ENCODE peak calls at places on chromosomes 16 and 17, in eight cellular contexts. One of them, this sample, is unnamed.

GRCh38 chr16:29974291-29975133 is 844 bp downstream of the TAOK2 start:
- DNase-seq in colonic mucosa: no peak
- DNase-seq in foreskin fibroblast: peak
- DNase-seq in neural progenitor cell: peak
- DNase-seq in OCI-LY7: no peak
- DNase-seq in HFF-Myc: no peak
- DNase-seq in choroid plexus epithelial cell: peak
- DNase-seq in Caco-2: no peak
- DNase-seq in this sample: no peak

GRCh38 chr16:78240459-78241222 is 141.2 kb downstream of the WWOX start:
- DNase-seq in colonic mucosa: no peak
- DNase-seq in foreskin fibroblast: no peak
- DNase-seq in neural progenitor cell: peak
- DNase-seq in OCI-LY7: no peak
- DNase-seq in HFF-Myc: no peak
- DNase-seq in choroid plexus epithelial cell: no peak
- DNase-seq in Caco-2: peak
- DNase-seq in this sample: no peak

GRCh38 chr17:37676115-37676925 is 33.1 kb upstream of the DDX52 start:
- DNase-seq in colonic mucosa: peak
- DNase-seq in foreskin fibroblast: peak
- DNase-seq in neural progenitor cell: no peak
- DNase-seq in OCI-LY7: peak
- DNase-seq in HFF-Myc: no peak
- DNase-seq in choroid plexus epithelial cell: peak
- DNase-seq in Caco-2: peak
- DNase-seq in this sample: no peak

GRCh38 chr17:7068268-7068667 is 11.8 kb downstream of the CLEC10A start:
- DNase-seq in colonic mucosa: no peak
- DNase-seq in foreskin fibroblast: no peak
- DNase-seq in neural progenitor cell: no peak
- DNase-seq in OCI-LY7: no peak
- DNase-seq in HFF-Myc: no peak
- DNase-seq in choroid plexus epithelial cell: no peak
- DNase-seq in Caco-2: no peak
- DNase-seq in this sample: no peak

GRCh38 chr16:23302045-23302956 is at the start of gene SCNN1B:
- DNase-seq in colonic mucosa: peak
- DNase-seq in foreskin fibroblast: no peak
- DNase-seq in neural progenitor cell: peak
- DNase-seq in OCI-LY7: no peak
- DNase-seq in HFF-Myc: no peak
- DNase-seq in choroid plexus epithelial cell: no peak
- DNase-seq in Caco-2: peak
- DNase-seq in this sample: no peak

GRCh38 chr16:30186782-30187555 is 3.6 kb downstream of the CORO1A start:
- DNase-seq in colonic mucosa: peak
- DNase-seq in foreskin fibroblast: peak
- DNase-seq in neural progenitor cell: peak
- DNase-seq in OCI-LY7: peak
- DNase-seq in HFF-Myc: no peak
- DNase-seq in choroid plexus epithelial cell: peak
- DNase-seq in Caco-2: peak
- DNase-seq in this sample: no peak

GRCh38 chr17:18159551-18160120 is 24.0 kb upstream of the ALKBH5 start:
- DNase-seq in colonic mucosa: no peak
- DNase-seq in foreskin fibroblast: peak
- DNase-seq in neural progenitor cell: no peak
- DNase-seq in OCI-LY7: no peak
- DNase-seq in HFF-Myc: no peak
- DNase-seq in choroid plexus epithelial cell: no peak
- DNase-seq in Caco-2: no peak
- DNase-seq in this sample: no peak

GRCh38 chr16:27169511-27170071 is 33.7 kb upstream of the KDM8 start:
- DNase-seq in colonic mucosa: peak
- DNase-seq in foreskin fibroblast: peak
- DNase-seq in neural progenitor cell: peak
- DNase-seq in OCI-LY7: peak
- DNase-seq in HFF-Myc: no peak
- DNase-seq in choroid plexus epithelial cell: peak
- DNase-seq in Caco-2: no peak
- DNase-seq in this sample: no peak

GRCh38 chr17:75082683-75083082 is 5.1 kb upstream of the SLC16A5 start:
- DNase-seq in colonic mucosa: no peak
- DNase-seq in foreskin fibroblast: no peak
- DNase-seq in neural progenitor cell: no peak
- DNase-seq in OCI-LY7: no peak
- DNase-seq in HFF-Myc: no peak
- DNase-seq in choroid plexus epithelial cell: no peak
- DNase-seq in Caco-2: no peak
- DNase-seq in this sample: no peak

DNA sequence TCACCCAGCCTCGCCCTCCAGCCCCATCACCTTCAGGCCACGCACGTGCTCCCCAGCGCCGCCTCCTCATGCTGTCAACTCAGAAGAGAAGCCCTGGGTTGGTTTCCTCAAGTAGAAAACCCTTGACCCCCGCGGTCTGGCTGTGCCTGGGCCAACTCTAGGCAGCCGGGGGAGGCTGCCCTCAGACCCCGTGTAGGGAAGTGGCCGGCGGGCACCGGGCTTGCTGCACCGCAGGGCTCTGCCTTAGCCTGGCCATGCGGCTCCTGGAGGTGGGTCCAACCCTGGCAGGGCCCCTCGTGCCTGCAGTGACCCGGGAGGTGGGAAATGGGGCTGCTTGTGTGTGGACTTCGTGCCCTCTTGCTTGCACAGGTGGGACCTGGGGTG is 149.9 kb upstream of the GSE1 start:
- DNase-seq in colonic mucosa: no peak
- DNase-seq in foreskin fibroblast: no peak
- DNase-seq in neural progenitor cell: no peak
- DNase-seq in OCI-LY7: no peak
- DNase-seq in HFF-Myc: no peak
- DNase-seq in choroid plexus epithelial cell: no peak
- DNase-seq in Caco-2: peak
- DNase-seq in this sample: no peak
- H3K4me3 ChIP-seq in colonic mucosa: peak
- H3K4me3 ChIP-seq in foreskin fibroblast: peak
- H3K4me3 ChIP-seq in neural progenitor cell: peak
- H3K4me3 ChIP-seq in OCI-LY7: no peak
- H3K4me3 ChIP-seq in HFF-Myc: no peak
- H3K4me3 ChIP-seq in choroid plexus epithelial cell: peak
- H3K4me3 ChIP-seq in Caco-2: peak
- H3K4me3 ChIP-seq in this sample: peak

GRCh38 chr16:3305109-3306068 is at the start of the genes TIGD7 and ZNF75A:
- DNase-seq in colonic mucosa: peak
- DNase-seq in foreskin fibroblast: peak
- DNase-seq in neural progenitor cell: peak
- DNase-seq in OCI-LY7: no peak
- DNase-seq in HFF-Myc: peak
- DNase-seq in choroid plexus epithelial cell: peak
- DNase-seq in Caco-2: peak
- DNase-seq in this sample: peak
- TF ChIP-seq CTCF in colonic mucosa: no peak
- TF ChIP-seq CTCF in foreskin fibroblast: no peak
- TF ChIP-seq CTCF in neural progenitor cell: peak
- TF ChIP-seq CTCF in OCI-LY7: no peak
- TF ChIP-seq CTCF in HFF-Myc: no peak
- TF ChIP-seq CTCF in choroid plexus epithelial cell: no peak
- TF ChIP-seq CTCF in Caco-2: no peak
- TF ChIP-seq CTCF in this sample: no peak

DNA sequence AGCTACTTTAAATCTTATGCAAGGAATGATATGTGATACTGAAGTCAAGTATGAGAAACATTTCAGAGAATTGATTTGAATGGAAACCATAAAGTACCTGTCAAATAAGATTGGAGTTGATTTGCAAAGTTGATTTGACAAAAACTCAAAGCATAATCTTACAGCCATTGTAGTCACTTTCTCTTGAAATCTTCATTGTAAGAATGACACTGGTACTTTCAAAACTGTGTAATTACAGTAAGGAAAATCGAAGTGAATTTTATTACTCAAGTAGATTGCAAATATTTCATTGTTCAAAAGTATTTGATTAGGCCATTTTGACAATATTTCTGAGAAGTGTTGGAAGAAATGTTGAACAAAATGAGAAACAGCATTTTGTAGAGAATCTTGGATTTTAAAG is 3.6 kb downstream of the CPD start:
- DNase-seq in colonic mucosa: no peak
- DNase-seq in foreskin fibroblast: no peak
- DNase-seq in neural progenitor cell: no peak
- DNase-seq in OCI-LY7: no peak
- DNase-seq in HFF-Myc: no peak
- DNase-seq in choroid plexus epithelial cell: no peak
- DNase-seq in Caco-2: no peak
- DNase-seq in this sample: no peak
- H3K4me3 ChIP-seq in colonic mucosa: no peak
- H3K4me3 ChIP-seq in foreskin fibroblast: no peak
- H3K4me3 ChIP-seq in neural progenitor cell: no peak
- H3K4me3 ChIP-seq in OCI-LY7: no peak
- H3K4me3 ChIP-seq in HFF-Myc: no peak
- H3K4me3 ChIP-seq in choroid plexus epithelial cell: peak
- H3K4me3 ChIP-seq in Caco-2: no peak
- H3K4me3 ChIP-seq in this sample: no peak

GRCh38 chr16:706189-707061 is 824 bp upstream of the FBXL16 start:
- DNase-seq in colonic mucosa: no peak
- DNase-seq in foreskin fibroblast: no peak
- DNase-seq in neural progenitor cell: peak
- DNase-seq in OCI-LY7: no peak
- DNase-seq in HFF-Myc: no peak
- DNase-seq in choroid plexus epithelial cell: no peak
- DNase-seq in Caco-2: no peak
- DNase-seq in this sample: no peak
- TF ChIP-seq CTCF in colonic mucosa: no peak
- TF ChIP-seq CTCF in foreskin fibroblast: no peak
- TF ChIP-seq CTCF in neural progenitor cell: no peak
- TF ChIP-seq CTCF in OCI-LY7: peak
- TF ChIP-seq CTCF in HFF-Myc: no peak
- TF ChIP-seq CTCF in choroid plexus epithelial cell: no peak
- TF ChIP-seq CTCF in Caco-2: no peak
- TF ChIP-seq CTCF in this sample: no peak

GRCh38 chr17:47925677-47925987 is 15.7 kb upstream of the PNPO start:
- DNase-seq in colonic mucosa: no peak
- DNase-seq in foreskin fibroblast: no peak
- DNase-seq in neural progenitor cell: no peak
- DNase-seq in OCI-LY7: no peak
- DNase-seq in HFF-Myc: no peak
- DNase-seq in choroid plexus epithelial cell: no peak
- DNase-seq in Caco-2: no peak
- DNase-seq in this sample: no peak
- H3K4me3 ChIP-seq in colonic mucosa: no peak
- H3K4me3 ChIP-seq in foreskin fibroblast: no peak
- H3K4me3 ChIP-seq in neural progenitor cell: no peak
- H3K4me3 ChIP-seq in OCI-LY7: no peak
- H3K4me3 ChIP-seq in HFF-Myc: no peak
- H3K4me3 ChIP-seq in choroid plexus epithelial cell: no peak
- H3K4me3 ChIP-seq in Caco-2: no peak
- H3K4me3 ChIP-seq in this sample: no peak

GRCh38 chr17:8912060-8912981 is 44.8 kb upstream of the PIK3R6 start:
- DNase-seq in colonic mucosa: no peak
- DNase-seq in foreskin fibroblast: no peak
- DNase-seq in neural progenitor cell: peak
- DNase-seq in OCI-LY7: no peak
- DNase-seq in HFF-Myc: no peak
- DNase-seq in choroid plexus epithelial cell: no peak
- DNase-seq in Caco-2: no peak
- DNase-seq in this sample: no peak

GRCh38 chr17:8909621-8910292 is 42.3 kb upstream of the PIK3R6 start:
- DNase-seq in colonic mucosa: peak
- DNase-seq in foreskin fibroblast: no peak
- DNase-seq in neural progenitor cell: no peak
- DNase-seq in OCI-LY7: no peak
- DNase-seq in HFF-Myc: no peak
- DNase-seq in choroid plexus epithelial cell: no peak
- DNase-seq in Caco-2: no peak
- DNase-seq in this sample: no peak

GRCh38 chr17:8913091-8913490 is 45.6 kb upstream of the PIK3R6 start:
- DNase-seq in colonic mucosa: no peak
- DNase-seq in foreskin fibroblast: no peak
- DNase-seq in neural progenitor cell: no peak
- DNase-seq in OCI-LY7: no peak
- DNase-seq in HFF-Myc: no peak
- DNase-seq in choroid plexus epithelial cell: no peak
- DNase-seq in Caco-2: no peak
- DNase-seq in this sample: no peak

GRCh38 chr17:8913879-8914278 is 46.4 kb upstream of the PIK3R6 start:
- DNase-seq in colonic mucosa: no peak
- DNase-seq in foreskin fibroblast: no peak
- DNase-seq in neural progenitor cell: no peak
- DNase-seq in OCI-LY7: no peak
- DNase-seq in HFF-Myc: no peak
- DNase-seq in choroid plexus epithelial cell: no peak
- DNase-seq in Caco-2: no peak
- DNase-seq in this sample: no peak

DNA sequence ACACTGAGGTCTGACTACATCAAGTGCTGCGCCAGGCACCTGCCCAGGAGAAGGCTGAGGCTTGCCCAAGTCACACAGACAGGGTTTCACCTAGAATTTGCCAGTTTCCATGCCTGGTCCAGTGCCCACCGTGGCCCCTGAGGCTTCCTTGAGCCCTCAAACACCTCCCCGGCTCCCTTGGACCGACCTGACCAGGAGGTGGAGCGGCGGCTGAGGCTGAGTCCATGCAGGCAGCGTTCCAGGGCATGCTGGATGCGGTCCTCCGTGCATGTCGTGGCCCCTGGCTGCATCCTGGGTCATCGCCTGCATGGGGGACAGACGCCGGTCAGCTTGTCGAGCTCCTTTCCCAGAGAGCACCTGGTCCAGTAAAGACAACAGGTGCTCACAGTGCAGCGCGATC is 43.7 kb upstream of the PIK3R6 start:
- DNase-seq in colonic mucosa: no peak
- DNase-seq in foreskin fibroblast: no peak
- DNase-seq in neural progenitor cell: no peak
- DNase-seq in OCI-LY7: no peak
- DNase-seq in HFF-Myc: no peak
- DNase-seq in choroid plexus epithelial cell: no peak
- DNase-seq in Caco-2: no peak
- DNase-seq in this sample: no peak
- TF ChIP-seq CTCF in colonic mucosa: no peak
- TF ChIP-seq CTCF in foreskin fibroblast: no peak
- TF ChIP-seq CTCF in neural progenitor cell: no peak
- TF ChIP-seq CTCF in OCI-LY7: no peak
- TF ChIP-seq CTCF in HFF-Myc: no peak
- TF ChIP-seq CTCF in choroid plexus epithelial cell: no peak
- TF ChIP-seq CTCF in Caco-2: no peak
- TF ChIP-seq CTCF in this sample: no peak

DNA sequence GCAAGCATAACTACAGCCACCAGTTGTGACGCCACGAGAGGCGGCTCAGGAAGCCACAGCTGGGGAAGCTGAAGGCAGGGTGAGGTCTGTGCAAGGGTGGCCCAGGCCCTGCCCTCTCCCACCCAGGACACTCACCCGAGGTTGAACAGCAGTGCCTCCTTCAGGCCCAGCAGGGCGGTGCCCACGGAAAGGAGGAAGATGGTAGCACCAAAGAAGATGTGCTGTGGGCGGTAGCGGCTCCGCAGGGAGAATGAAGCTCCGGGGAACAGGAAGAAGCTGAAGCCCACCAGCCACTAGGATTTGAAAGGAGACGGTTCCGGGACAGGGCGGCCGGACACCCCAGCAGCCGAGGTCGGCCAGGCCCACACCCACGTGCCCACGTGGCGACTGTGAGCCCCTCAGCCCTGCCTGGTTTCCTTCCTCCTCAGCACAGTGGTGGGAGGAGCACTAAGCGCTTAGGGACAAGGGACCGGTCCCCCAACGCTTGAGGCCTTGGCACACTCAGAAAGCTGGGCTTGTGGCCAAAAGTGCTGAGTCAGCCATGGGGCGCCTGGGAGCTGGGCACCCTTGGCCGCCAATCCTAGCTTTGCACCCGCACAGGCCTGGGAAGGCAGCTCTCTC is 11.0 kb downstream of the CYB561 start:
- DNase-seq in colonic mucosa: peak
- DNase-seq in foreskin fibroblast: peak
- DNase-seq in neural progenitor cell: no peak
- DNase-seq in OCI-LY7: no peak
- DNase-seq in HFF-Myc: no peak
- DNase-seq in choroid plexus epithelial cell: no peak
- DNase-seq in Caco-2: no peak
- DNase-seq in this sample: no peak
- H3K4me3 ChIP-seq in colonic mucosa: no peak
- H3K4me3 ChIP-seq in foreskin fibroblast: no peak
- H3K4me3 ChIP-seq in neural progenitor cell: no peak
- H3K4me3 ChIP-seq in OCI-LY7: no peak
- H3K4me3 ChIP-seq in HFF-Myc: no peak
- H3K4me3 ChIP-seq in choroid plexus epithelial cell: no peak
- H3K4me3 ChIP-seq in Caco-2: no peak
- H3K4me3 ChIP-seq in this sample: no peak

This sample was measured in right atrium auricular region.